ENCODE peak calls at places on chromosomes 3 and 15, in ten cellular contexts. K is suprapubic skin, R is right lobe of liver, G is testis, X is IMR-90, N is HCT116, D is ovary, J is adrenal gland, O is sigmoid colon, F is A549. I is an unnamed sample.

GRCh38 chr3:50205719-50206276 is 727 bp downstream of the SLC38A3 start:
- DNase-seq in X (no peak), O (no peak), N (peak), G (peak), D (no peak), J (no peak), R (peak), F (no peak), K (no peak), I (no peak)

GRCh38 chr3:105853801-105854432 is 14.9 kb downstream of the CBLB start:
- DNase-seq in J (no peak), G (no peak), F (no peak), D (no peak), R (no peak), N (no peak), O (no peak), X (no peak), K (no peak), I (no peak)

GRCh38 chr3:127394031-127394430 is 106.2 kb upstream of the PRR20G start:
- DNase-seq in X (no peak), N (no peak), D (no peak), G (no peak), J (no peak), F (no peak), K (no peak), O (no peak), R (no peak), I (no peak)

GRCh38 chr3:197541756-197542539 is 13.8 kb downstream of the BDH1 start:
- DNase-seq in O (peak), R (peak), G (peak), D (peak), K (peak), F (no peak), J (peak), N (no peak), X (peak), I (no peak)

GRCh38 chr3:134055661-134056060 is 25.9 kb upstream of the SLCO2A1 start:
- DNase-seq in O (no peak), N (no peak), F (no peak), R (no peak), X (no peak), D (no peak), G (no peak), J (peak), K (peak), I (no peak)

GRCh38 chr3:172659246-172660002 is 51.4 kb downstream of the NCEH1 start:
- DNase-seq in G (no peak), N (peak), O (no peak), X (no peak), J (no peak), D (no peak), F (peak), R (no peak), K (no peak), I (peak)

GRCh38 chr3:64490180-64490579 is 197.6 kb downstream of the ADAMTS9 start:
- DNase-seq in R (no peak), D (no peak), K (no peak), G (no peak), F (no peak), O (no peak), J (no peak), N (no peak), X (no peak), I (no peak)

GRCh38 chr3:65497846-65498245 is 540.9 kb downstream of the MAGI1 start:
- DNase-seq in O (no peak), J (no peak), R (no peak), N (no peak), K (no peak), D (no peak), X (no peak), G (no peak), F (no peak), I (no peak)

GRCh38 chr15:73323374-73323955 is 45.3 kb downstream of the HCN4 start:
- DNase-seq in O (no peak), G (no peak), K (peak), N (no peak), D (no peak), F (no peak), X (no peak), J (no peak), R (peak), I (no peak)

GRCh38 chr3:66483006-66483928 is 17.6 kb downstream of the LRIG1 start:
- DNase-seq in R (peak), G (peak), X (peak), D (peak), K (no peak), J (no peak), O (peak), F (no peak), N (no peak), I (peak)

GRCh38 chr3:153061938-153062528 is 100.0 kb upstream of the RAP2B start:
- DNase-seq in O (no peak), X (no peak), D (no peak), K (no peak), J (no peak), R (no peak), G (no peak), F (no peak), N (no peak), I (peak)

GRCh38 chr3:197394464-197395321 is 96.3 kb upstream of the DLG1 start:
- DNase-seq in F (no peak), X (peak), K (no peak), R (no peak), O (no peak), G (peak), N (peak), J (peak), D (peak), I (no peak)

GRCh38 chr3:113113361-113113760 is 98.0 kb upstream of the BOC start:
- DNase-seq in R (no peak), D (no peak), K (no peak), F (no peak), J (no peak), X (no peak), O (no peak), N (no peak), G (no peak), I (no peak)

GRCh38 chr3:160755776-160756304 is at the start of gene PPM1L:
- DNase-seq in J (peak), D (peak), F (no peak), O (peak), N (peak), K (peak), R (peak), X (peak), G (no peak), I (no peak)

GRCh38 chr3:64467255-64467944 is 220.4 kb downstream of the ADAMTS9 start:
- DNase-seq in O (no peak), R (no peak), N (no peak), G (no peak), F (no peak), X (no peak), D (no peak), J (no peak), K (no peak), I (no peak)

GRCh38 chr15:35437157-35437556 is 108.8 kb downstream of the DPH6 start:
- DNase-seq in J (no peak), D (no peak), G (no peak), N (peak), F (no peak), O (no peak), R (no peak), X (peak), K (no peak), I (no peak)

GRCh38 chr3:148937477-148937876 is 53.9 kb upstream of the GYG1 start:
- DNase-seq in K (no peak), D (no peak), R (no peak), J (no peak), X (peak), O (no peak), F (no peak), N (no peak), G (no peak), I (no peak)

GRCh38 chr3:128804017-128804816 is 75.2 kb upstream of the ACAD9 start:
- DNase-seq in N (no peak), F (no peak), D (no peak), J (no peak), X (peak), O (no peak), G (no peak), R (no peak), K (no peak), I (no peak)

GRCh38 chr15:77855871-77856270 is 221.6 kb downstream of the TBC1D2B start:
- DNase-seq in K (peak), J (no peak), F (no peak), G (no peak), R (no peak), X (no peak), N (no peak), O (peak), D (no peak), I (no peak)

GRCh38 chr3:30355622-30356021 is 250.8 kb upstream of the TGFBR2 start:
- DNase-seq in N (no peak), R (no peak), O (no peak), D (no peak), G (no peak), J (no peak), X (peak), K (no peak), F (no peak), I (no peak)

GRCh38 chr15:93126496-93127083 is 37.6 kb upstream of the RGMA start:
- DNase-seq in D (no peak), N (no peak), X (no peak), K (no peak), F (no peak), O (no peak), J (no peak), G (peak), R (no peak), I (no peak)

GRCh38 chr3:20648921-20649381 is 462.9 kb upstream of the SGO1 start:
- DNase-seq in N (no peak), F (no peak), G (no peak), O (no peak), R (no peak), D (no peak), K (no peak), J (no peak), X (peak), I (no peak)

GRCh38 chr15:34719883-34720148 is 35.0 kb downstream of the GJD2 start:
- DNase-seq in N (no peak), F (no peak), D (no peak), K (no peak), J (no peak), G (no peak), O (no peak), R (peak), X (no peak), I (no peak)

GRCh38 chr3:72193768-72194463 is 409.0 kb upstream of the PROK2 start:
- DNase-seq in X (no peak), D (no peak), O (no peak), J (no peak), N (no peak), K (no peak), G (no peak), R (no peak), F (no peak), I (no peak)

GRCh38 chr3:183698318-183698731 is 728 bp downstream of the YEATS2 start:
- DNase-seq in F (peak), N (no peak), R (peak), O (peak), D (peak), K (peak), J (peak), G (peak), X (peak), I (no peak)

GRCh38 chr3:34948431-34948971 is 690.8 kb upstream of the ARPP21 start:
- DNase-seq in R (no peak), K (no peak), N (no peak), F (no peak), J (no peak), X (no peak), D (no peak), O (no peak), G (no peak), I (no peak)

GRCh38 chr3:39136533-39137434 is 16.6 kb downstream of the CSRNP1 start:
- DNase-seq in F (no peak), N (no peak), J (no peak), G (no peak), X (no peak), O (peak), R (no peak), K (no peak), D (no peak), I (no peak)

GRCh38 chr3:58071480-58071971 is 63.3 kb downstream of the FLNB start:
- DNase-seq in J (no peak), X (no peak), N (no peak), K (peak), O (no peak), G (no peak), D (no peak), F (peak), R (peak), I (no peak)

GRCh38 chr3:13451301-13451673 is 28.8 kb upstream of the HDAC11 start:
- DNase-seq in O (no peak), G (peak), F (peak), J (peak), R (no peak), X (peak), D (no peak), N (no peak), K (no peak), I (no peak)

GRCh38 chr3:39900462-39901002 is 91.1 kb downstream of the MYRIP start:
- DNase-seq in N (no peak), F (no peak), O (no peak), D (no peak), G (no peak), X (no peak), R (no peak), K (no peak), J (no peak), I (no peak)

GRCh38 chr3:98548544-98548943 is 16.8 kb downstream of the GPR15 start:
- DNase-seq in F (no peak), R (no peak), O (no peak), D (no peak), N (no peak), X (no peak), K (no peak), G (no peak), J (no peak), I (no peak)

GRCh38 chr3:98550833-98551232 is 19.1 kb downstream of the GPR15 start:
- DNase-seq in R (no peak), D (no peak), G (no peak), F (no peak), K (no peak), N (no peak), O (no peak), X (no peak), J (no peak), I (no peak)

GRCh38 chr3:98541695-98542094 is 9.9 kb downstream of the GPR15 start:
- DNase-seq in X (no peak), K (no peak), J (no peak), R (no peak), G (no peak), F (no peak), O (no peak), D (no peak), N (no peak), I (no peak)

GRCh38 chr3:98542623-98543022 is 10.8 kb downstream of the GPR15 start:
- DNase-seq in X (no peak), J (no peak), F (no peak), R (no peak), O (no peak), D (no peak), K (no peak), G (no peak), N (no peak), I (no peak)

DNA sequence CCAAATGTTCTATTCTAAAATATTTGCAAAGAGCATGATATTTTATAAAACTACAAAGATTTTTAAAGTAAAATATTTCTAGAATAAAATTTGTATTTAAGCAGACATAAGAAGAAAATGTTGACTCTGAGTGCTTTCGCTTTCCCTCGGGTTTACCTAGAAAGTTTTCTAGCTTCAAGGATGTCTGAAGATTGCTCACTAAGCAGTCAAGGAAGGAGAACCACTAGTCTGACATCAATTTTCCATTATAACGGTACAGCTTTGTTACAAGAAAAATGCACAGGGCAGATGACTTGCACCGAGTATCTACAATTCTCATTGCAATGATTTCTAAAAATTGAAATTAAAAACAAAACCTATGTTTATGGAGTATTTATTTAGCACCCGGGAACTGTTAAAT is 14.2 kb downstream of the GPR15 start:
- DNase-seq in F (no peak), X (no peak), G (no peak), J (no peak), D (no peak), O (no peak), N (no peak), R (no peak), K (no peak), I (no peak)
- TF ChIP-seq POLR2A in F (no peak), X (no peak), G (no peak), J (no peak), D (no peak), O (no peak), N (no peak), R (no peak), K (no peak), I (no peak)

DNA sequence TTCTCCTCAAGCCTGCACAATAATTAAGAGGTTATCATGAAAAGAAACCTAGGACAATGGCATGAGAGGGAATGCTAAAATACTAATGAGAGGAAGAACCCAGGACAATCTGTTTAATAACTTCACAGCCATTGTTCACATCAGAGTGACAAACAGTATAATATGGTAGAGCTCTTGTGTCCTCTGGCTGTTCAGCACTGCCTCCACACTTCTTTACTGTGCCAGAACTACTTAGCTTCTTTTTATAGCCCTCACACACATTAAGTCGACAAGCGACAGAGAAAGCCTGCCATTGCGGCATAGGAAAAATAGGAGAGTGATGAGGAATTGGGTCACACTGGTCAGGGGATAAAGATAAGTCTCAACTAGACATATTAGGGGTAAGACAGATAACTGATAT is 65.1 kb upstream of the MEIS2 start:
- DNase-seq in J (no peak), R (no peak), X (no peak), D (no peak), K (no peak), F (no peak), G (no peak), O (no peak), N (no peak), I (no peak)
- TF ChIP-seq POLR2A in J (no peak), R (no peak), X (no peak), D (no peak), K (no peak), F (no peak), G (no peak), O (no peak), N (no peak), I (no peak)

DNA sequence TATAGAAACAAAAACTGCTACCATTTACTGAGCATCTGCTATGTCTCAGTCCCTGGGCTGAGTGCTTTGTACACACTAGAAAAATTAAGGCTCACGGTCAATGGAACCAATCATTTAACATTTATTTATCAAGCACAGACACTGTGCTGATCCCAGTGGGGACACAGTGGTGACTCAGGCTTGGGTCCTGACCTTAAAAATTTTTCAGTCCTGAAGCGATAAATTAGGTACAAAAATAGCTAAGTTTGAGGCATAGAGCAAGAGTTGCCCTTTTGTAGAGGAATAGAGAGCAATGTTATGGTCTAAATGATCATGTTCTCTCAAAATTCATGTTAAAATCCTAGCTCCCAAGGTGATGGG is 85.1 kb downstream of the CRYGS start:
- DNase-seq in N (no peak), R (no peak), X (no peak), O (no peak), D (no peak), G (no peak), F (no peak), K (no peak), J (no peak), I (no peak)
- TF ChIP-seq POLR2A in N (no peak), R (no peak), X (no peak), O (no peak), D (no peak), G (no peak), F (no peak), K (no peak), J (no peak), I (no peak)

DNA sequence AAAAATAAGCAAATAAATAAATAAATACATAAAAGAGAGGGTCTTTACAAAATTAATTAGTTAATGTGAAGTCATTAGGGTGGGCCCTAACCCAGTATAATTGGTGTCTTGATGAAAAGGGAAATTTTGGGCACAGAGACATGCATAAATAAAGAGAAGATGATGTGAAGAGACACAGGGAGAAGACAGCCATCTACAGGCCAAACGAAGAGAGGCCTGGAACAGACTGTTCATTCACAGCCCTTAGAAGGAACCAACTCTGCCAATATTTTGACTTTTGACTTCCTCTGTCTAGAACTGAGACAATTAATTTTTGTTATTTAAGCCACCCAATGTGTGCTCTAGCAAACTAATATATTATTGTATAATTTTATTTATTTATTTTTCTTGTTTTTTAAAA is 29.6 kb upstream of the SELENOK start:
- DNase-seq in G (peak), R (no peak), O (no peak), K (no peak), D (no peak), N (no peak), F (peak), X (peak), J (no peak), I (no peak)
- TF ChIP-seq POLR2A in G (no peak), R (no peak), O (no peak), K (no peak), D (no peak), N (no peak), F (no peak), X (no peak), J (no peak), I (no peak)

GRCh38 chr3:53160660-53161344 is at the start of gene PRKCD:
- DNase-seq in R (peak), N (peak), O (peak), G (peak), X (peak), K (peak), F (peak), D (peak), J (peak), I (peak)
- TF ChIP-seq POLR2A in R (peak), N (no peak), O (no peak), G (no peak), X (no peak), K (no peak), F (peak), D (peak), J (peak), I (no peak)

DNA sequence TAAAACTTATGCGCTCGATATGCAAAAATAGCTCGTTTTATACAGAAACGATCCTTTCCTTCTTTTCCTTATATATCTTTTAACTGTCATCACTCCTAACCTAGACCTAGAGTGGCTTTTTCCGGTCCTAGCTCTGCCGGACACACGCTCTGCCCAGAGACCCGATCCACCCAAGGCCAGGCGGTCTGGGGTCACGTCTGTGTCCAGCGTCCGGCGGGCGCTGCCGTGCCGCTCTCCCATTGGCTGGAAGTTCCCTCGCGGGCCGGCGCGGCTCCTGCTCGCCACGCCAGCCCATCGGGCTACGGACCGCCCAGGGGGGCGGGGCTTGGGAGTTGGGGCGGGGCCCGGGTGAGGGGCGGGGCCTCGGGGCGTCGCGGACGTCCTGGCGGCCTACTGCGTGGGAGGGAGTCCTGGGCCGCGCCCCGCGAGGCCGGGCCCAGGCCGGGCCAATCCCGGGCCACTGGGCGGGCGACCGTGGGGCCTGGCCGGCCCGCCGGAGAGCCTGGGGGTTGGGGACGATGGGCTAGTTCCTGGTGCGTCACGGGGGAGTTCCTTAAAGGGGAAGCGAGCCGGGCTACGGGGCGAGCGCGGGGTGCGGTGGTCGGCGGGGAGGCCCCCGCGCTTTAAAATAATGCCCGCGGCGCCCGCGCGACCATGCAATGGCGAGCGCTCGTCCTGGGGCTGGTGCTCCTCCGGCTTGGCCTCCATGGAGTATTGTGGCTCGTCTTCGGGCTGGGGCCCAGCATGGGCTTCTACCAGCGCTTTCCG is at the start of gene EDEM1:
- DNase-seq in J (peak), D (peak), X (peak), N (peak), K (peak), R (peak), F (peak), G (peak), O (peak), I (peak)
- TF ChIP-seq POLR2A in J (peak), D (peak), X (peak), N (peak), K (peak), R (peak), F (peak), G (peak), O (peak), I (peak)